ENCODE peak calls at places on chromosomes 2 and 18, in four cellular contexts. W is choroid plexus epithelial cell, G is left ventricle myocardium inferior, O is psoas muscle. S is an unnamed sample.

GRCh38 chr2:106163948-106164580 is 30.0 kb downstream of the UXS1 start:
- DNase-seq in W (peak), O (no peak), G (no peak), S (peak)

GRCh38 chr2:105129722-105130232 is 91.9 kb downstream of the MRPS9 start:
- DNase-seq in O (no peak), W (no peak), G (no peak), S (no peak)

GRCh38 chr2:72089537-72089936 is 58.1 kb downstream of the CYP26B1 start:
- DNase-seq in O (no peak), G (no peak), W (no peak), S (no peak)

GRCh38 chr2:64859208-64860161 is 129.7 kb upstream of the SLC1A4 start:
- DNase-seq in G (peak), O (peak), W (peak), S (peak)

GRCh38 chr2:173339807-173340206 is 14.9 kb upstream of the CDCA7 start:
- DNase-seq in G (no peak), O (no peak), W (no peak), S (no peak)

GRCh38 chr2:214376631-214377624 is 33.9 kb upstream of the VWC2L start:
- DNase-seq in O (no peak), W (peak), G (no peak), S (peak)

GRCh38 chr18:59646946-59647307 is 50.3 kb downstream of the CCBE1 start:
- DNase-seq in W (no peak), O (no peak), G (no peak), S (no peak)

GRCh38 chr2:43088148-43089073 is 138.0 kb downstream of the ZFP36L2 start:
- DNase-seq in O (no peak), W (peak), G (no peak), S (peak)

GRCh38 chr18:34866739-34867138 is 156.6 kb downstream of the DTNA start:
- DNase-seq in G (no peak), O (no peak), W (peak), S (no peak)

GRCh38 chr2:7037340-7038333 is 120.4 kb downstream of the RNF144A start:
- DNase-seq in G (peak), O (no peak), W (peak), S (peak)

GRCh38 chr2:141455211-141455826 is 675.5 kb downstream of the LRP1B start:
- DNase-seq in W (no peak), O (no peak), G (no peak), S (no peak)

GRCh38 chr2:170813611-170814550 is 2.8 kb upstream of the GAD1 start:
- DNase-seq in W (peak), O (no peak), G (no peak), S (peak)

GRCh38 chr2:1727796-1728474 is 16.4 kb downstream of the PXDN start:
- DNase-seq in G (no peak), O (no peak), W (no peak), S (no peak)

GRCh38 chr2:1729264-1729663 is 15.1 kb downstream of the PXDN start:
- DNase-seq in G (no peak), O (no peak), W (no peak), S (no peak)

GRCh38 chr2:1726558-1726957 is 17.8 kb downstream of the PXDN start:
- DNase-seq in W (no peak), G (no peak), O (no peak), S (no peak)

GRCh38 chr2:1728821-1729220 is 15.5 kb downstream of the PXDN start:
- DNase-seq in W (peak), O (no peak), G (peak), S (peak)

DNA sequence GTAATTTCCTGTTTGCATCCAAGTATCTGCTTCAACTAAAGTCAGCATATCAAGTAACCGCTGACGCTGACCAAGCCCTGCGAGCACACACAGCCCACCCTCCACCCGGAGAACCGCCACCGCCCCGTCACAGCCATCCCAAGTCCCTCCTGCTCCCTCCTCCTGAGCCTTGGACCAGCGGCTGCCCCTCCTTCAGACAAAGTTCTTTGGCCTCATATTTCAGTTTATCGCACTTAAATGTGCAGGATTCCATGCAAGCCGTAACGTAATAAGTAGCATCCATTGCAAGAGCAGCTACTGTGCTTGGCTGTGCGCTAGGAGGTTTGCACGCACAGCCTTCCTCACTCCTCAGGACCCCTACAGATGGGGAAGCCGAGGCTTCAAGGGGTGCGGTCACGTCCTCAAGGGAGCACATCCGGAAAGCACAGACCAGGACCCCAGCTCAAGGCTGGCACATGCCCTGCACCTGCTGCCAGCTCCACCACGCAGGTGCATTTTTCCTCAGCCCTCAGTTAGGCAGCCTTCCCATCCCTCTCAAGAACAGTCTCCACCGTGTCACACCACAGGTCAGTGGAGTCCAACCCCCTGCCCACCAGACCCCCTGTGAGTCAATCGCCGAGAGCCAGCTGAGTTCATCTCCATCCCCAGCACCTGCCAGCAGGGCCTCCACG is 17.1 kb downstream of the PXDN start:
- DNase-seq in W (peak), G (peak), O (no peak), S (no peak)
- TF ChIP-seq CTCF in W (no peak), G (no peak), O (no peak), S (no peak)

GRCh38 chr2:109226128-109226527 is 97.1 kb downstream of the SH3RF3 start:
- DNase-seq in G (no peak), W (no peak), O (no peak), S (no peak)
- H3K4me3 ChIP-seq in G (no peak), W (no peak), O (no peak), S (no peak)

GRCh38 chr2:69436937-69437750 is at the start of gene NFU1:
- DNase-seq in G (peak), W (peak), O (peak), S (peak)
- TF ChIP-seq CTCF in G (peak), W (peak), O (peak), S (peak)

DNA sequence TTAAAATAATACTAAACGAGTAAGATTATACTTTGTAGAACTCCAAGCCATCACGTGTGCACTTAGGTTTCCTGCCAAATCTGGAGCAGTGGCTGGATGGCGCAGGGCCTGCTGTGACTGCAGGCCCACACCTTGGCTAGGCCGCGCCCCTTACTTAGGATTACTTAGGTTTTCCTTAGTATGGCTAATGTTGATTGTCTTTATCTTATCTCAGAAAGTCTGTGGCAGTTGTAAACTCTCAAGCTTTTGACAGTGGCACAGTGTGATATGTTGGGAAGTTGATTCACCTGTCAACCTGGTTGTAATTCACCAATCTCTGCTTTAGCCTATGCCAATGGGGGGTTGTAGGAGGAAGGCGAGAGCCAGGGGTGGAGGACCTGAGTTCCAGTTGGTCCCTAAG is 208.4 kb downstream of the ZNF407 start:
- DNase-seq in O (no peak), G (no peak), W (no peak), S (peak)
- H3K4me3 ChIP-seq in O (no peak), G (no peak), W (no peak), S (no peak)

DNA sequence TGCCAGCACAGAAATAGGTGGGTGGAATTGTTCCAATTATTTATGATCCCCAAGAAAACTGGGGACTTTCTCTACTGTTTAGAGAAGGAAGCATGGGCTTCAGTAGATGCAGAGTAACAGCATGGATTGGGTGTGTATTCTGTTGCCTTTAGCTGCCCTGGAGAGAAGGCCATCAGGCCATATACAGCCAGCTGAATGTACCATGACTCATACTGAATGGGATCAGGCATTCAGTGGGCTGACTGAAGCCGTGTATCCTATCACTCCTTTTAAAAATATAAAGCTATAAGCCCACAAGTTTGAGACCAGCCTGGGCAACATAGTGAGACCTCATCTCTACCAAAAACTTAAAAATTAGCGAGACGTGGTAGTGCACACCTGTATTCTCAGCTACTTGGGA is 16.7 kb upstream of the PLEKHM3 start:
- DNase-seq in O (no peak), W (peak), G (no peak), S (peak)
- TF ChIP-seq CTCF in O (no peak), W (no peak), G (no peak), S (no peak)

GRCh38 chr2:218872645-218873358 is 7.8 kb upstream of the WNT10A start:
- DNase-seq in G (no peak), W (no peak), O (no peak), S (no peak)

GRCh38 chr2:218869064-218869463 is 9.5 kb downstream of the WNT6 start:
- DNase-seq in W (no peak), G (no peak), O (no peak), S (no peak)

GRCh38 chr2:218871345-218872302 is 9.0 kb upstream of the WNT10A start:
- DNase-seq in W (no peak), G (no peak), O (no peak), S (no peak)

GRCh38 chr2:218873359-218874194 is 7.1 kb upstream of the WNT10A start:
- DNase-seq in O (no peak), G (no peak), W (no peak), S (no peak)

GRCh38 chr2:218870984-218871344 is 9.7 kb upstream of the WNT10A start:
- DNase-seq in O (no peak), G (no peak), W (no peak), S (no peak)
- H3K4me3 ChIP-seq in O (peak), G (peak), W (no peak), S (no peak)

DNA sequence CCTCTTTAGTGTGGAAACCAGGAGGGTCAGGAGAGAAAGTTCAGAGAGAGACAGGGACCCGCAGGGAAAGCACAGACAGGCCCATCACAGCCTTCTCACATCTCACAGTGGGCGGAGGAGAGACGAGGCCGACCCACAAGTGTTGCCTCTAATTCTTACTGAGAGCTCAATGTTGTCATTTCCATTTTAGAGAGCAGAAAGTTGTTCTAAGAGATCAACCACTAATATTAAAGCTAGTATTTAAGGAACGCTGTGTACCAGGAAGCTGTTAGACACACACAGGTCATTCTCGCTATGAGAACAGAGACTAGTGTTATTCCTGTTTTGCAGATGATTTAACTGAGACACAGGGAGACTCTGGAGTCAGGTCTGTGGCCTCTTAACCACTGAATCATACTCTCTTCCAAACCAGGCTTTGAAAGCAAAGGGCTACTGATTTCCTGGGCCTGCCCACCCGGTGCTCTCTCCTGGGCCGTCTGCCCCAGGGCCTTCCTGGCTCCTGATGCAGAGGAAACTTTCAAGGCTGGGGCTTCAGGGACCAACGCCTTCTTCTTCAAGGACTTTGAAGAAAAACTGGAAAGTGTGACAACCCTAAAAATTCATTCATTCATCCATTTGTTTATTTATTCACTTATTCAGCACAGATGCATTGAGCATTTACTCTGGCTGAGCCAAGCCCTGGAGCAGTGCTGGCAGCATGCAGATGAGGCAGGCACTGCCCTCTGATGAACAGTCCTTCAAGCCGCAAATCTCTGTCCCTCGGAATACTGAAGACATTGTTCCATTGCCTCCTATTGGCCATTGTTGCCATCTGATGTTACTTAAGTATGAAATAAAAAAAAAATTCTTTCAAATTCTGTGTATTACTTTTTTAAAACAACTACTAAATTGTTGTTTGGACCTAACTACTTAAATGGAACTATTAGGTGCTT is 37.2 kb upstream of the BIN1 start:
- DNase-seq in G (no peak), O (no peak), W (peak), S (peak)
- TF ChIP-seq CTCF in G (no peak), O (peak), W (no peak), S (no peak)

DNA sequence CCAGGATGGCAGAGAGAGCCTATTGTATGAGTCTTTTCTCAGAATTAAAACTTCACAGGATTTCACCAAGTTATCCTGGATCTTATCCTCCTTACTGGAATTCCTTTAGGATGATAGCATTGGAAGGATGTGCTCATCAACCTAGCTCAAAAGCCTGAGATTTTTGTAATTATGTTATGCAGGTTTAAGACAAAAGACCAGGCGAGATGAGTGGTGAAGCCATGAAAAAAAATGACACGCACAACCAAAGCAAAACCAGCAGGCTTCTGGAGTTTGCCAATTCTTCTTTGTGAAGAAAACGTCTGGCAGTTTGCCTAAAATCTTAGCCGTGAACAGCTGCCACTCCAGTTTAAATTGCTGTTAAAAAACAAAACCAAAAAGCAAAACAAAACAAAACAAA is 383.7 kb upstream of the SMIM21 start:
- DNase-seq in O (no peak), G (no peak), W (peak), S (no peak)
- H3K4me3 ChIP-seq in O (no peak), G (no peak), W (no peak), S (no peak)

DNA sequence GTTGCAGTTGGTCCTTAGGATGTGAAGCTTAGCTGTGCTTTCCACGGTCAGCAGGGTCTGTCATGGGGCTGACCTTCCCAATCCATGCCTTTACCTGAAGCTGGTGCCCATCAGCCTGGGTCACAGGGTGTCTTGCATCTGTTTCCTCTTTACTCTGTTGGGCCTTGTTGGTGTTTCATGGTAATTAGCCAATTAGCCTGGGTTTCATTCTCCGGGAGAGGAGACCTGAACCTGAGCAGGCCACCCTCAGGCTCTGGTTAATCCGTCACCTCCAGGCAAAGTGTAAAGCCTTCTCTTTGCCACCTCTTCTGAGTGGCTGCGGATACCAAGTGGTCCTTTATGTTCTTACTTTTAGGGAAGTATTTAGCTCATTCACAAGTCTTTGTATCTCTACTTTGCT is 140.1 kb downstream of the GBX2 start:
- DNase-seq in O (no peak), G (no peak), W (no peak), S (no peak)
- TF ChIP-seq CTCF in O (no peak), G (no peak), W (no peak), S (no peak)

S was measured in bronchial epithelial cell.